ENCODE peak calls at places on chromosomes 7 and 10, in seven cellular contexts. C is GM12878, G is HCT116, L is H1, P is K562, W is HepG2, X is SK-N-SH. E is an unnamed sample.
A peak's percentile ranks its signal among the peaks of the same experiment; 100 is the strongest.

GRCh38 chr7:98211221-98211675 is at the start of gene BHLHA15:
- DNase-seq in C (no peak), G (no peak), L (no peak), P (peak; percentile 48), W (peak; percentile 24), X (peak; percentile 91), E (peak; percentile 60)

GRCh38 chr10:6464862-6465430 is 115.1 kb downstream of the PRKCQ start:
- DNase-seq in C (no peak), G (no peak), L (no peak), P (peak; percentile 74), W (no peak), X (no peak), E (no peak)

GRCh38 chr7:24653316-24654085 is 80.2 kb downstream of the PALS2 start:
- DNase-seq in C (no peak), G (no peak), L (no peak), P (no peak), W (no peak), X (no peak), E (peak; percentile 15)

GRCh38 chr10:71921319-71922027 is 42.7 kb upstream of the CHST3 start:
- DNase-seq in C (no peak), G (no peak), L (no peak), P (peak; percentile 47), W (no peak), X (peak; percentile 80), E (no peak)

GRCh38 chr7:107528461-107528860 is 35.3 kb downstream of the COG5 start:
- DNase-seq in C (no peak), G (no peak), L (no peak), P (no peak), W (peak; percentile 20), X (no peak), E (no peak)

GRCh38 chr10:99852481-99853213 is 70.2 kb downstream of the ABCC2 start:
- DNase-seq in C (no peak), G (no peak), L (no peak), P (no peak), W (no peak), X (no peak), E (no peak)

GRCh38 chr7:138980575-138981285 is 459 bp downstream of the KIAA1549 start:
- DNase-seq in C (no peak), G (no peak), L (peak; percentile 71), P (no peak), W (no peak), X (peak; percentile 51), E (no peak)

GRCh38 chr10:12391191-12391590 is 41.8 kb downstream of the CAMK1D start:
- DNase-seq in C (no peak), G (no peak), L (no peak), P (no peak), W (no peak), X (no peak), E (no peak)

GRCh38 chr7:18356195-18356645 is 139.3 kb upstream of the HDAC9 start:
- DNase-seq in C (no peak), G (peak; percentile 26), L (no peak), P (peak; percentile 12), W (peak; percentile 8), X (peak; percentile 34), E (peak; percentile 49)

GRCh38 chr10:115355162-115355760 is 262.1 kb downstream of the ATRNL1 start:
- DNase-seq in C (peak; percentile 15), G (peak; percentile 81), L (peak; percentile 49), P (peak; percentile 40), W (peak; percentile 63), X (peak; percentile 53), E (peak; percentile 47)

GRCh38 chr7:116863168-116863670 is 832 bp downstream of the CAPZA2 start:
- DNase-seq in C (no peak), G (no peak), L (peak; percentile 51), P (peak; percentile 54), W (peak; percentile 19), X (peak; percentile 69), E (no peak)

DNA sequence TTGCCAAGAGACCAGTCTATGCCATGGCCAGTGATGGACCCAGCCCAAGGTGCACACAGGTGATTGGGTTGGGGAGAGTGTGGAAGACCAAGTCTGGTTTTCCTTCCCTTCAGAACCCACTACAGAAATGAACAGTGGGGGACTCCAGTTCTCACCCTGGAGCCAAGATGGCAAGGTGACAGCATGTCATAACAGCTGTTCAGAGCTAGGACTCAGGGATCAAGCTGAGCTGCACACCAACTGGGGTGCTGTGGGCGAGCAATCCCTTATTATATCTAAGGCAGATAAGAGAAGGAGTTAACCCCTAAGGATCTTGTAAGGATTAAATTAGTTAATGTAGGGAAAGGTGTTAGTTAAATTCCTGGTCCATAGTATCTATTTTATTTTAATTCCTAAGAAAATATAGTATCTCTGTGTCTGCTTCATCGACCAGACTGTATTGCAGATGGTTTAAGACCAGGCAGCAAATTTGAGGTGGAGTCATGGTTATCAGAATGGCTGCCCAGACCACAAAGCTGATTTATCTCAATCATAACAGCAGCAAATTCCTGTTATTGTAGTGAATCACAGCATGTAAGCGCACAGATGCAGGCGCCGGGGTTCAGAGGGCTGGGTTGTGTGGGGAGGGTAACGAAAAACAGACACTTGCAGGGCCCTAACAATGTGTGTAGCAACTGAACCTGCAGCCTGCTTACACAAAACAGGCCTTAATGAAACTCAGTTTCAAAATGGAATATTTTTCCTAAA is 208.7 kb upstream of the ZNF32 start:
- DNase-seq in C (no peak), G (no peak), L (peak; percentile 19), P (no peak), W (no peak), X (peak; percentile 69), E (no peak)
- TF ChIP-seq JUND in C (no peak), G (no peak), L (no peak), P (no peak), W (no peak), X (peak; percentile 63), E (no peak)

DNA sequence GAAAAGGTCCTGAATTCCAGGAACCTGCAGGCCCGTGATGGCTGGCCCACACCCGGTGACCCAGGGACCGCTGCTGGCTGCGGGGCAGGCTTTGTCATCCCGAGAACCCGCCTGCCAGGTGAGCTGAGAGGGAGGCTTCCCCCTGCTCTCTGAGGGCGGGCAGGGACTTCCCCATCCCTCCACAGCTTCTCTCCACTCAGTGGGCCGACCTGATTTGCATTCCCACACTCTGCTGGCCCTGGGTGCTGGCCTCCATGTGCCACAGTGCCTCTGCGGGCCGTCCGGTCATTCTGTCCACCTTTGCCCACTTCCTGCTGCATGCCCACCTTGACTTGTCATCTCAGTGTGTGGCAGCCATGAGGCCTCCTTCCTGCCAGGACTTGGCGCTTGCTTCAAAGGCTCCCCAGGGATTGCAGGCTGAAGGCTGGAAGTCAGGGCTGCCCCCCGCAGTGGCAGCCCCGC is 35.3 kb downstream of the PALD1 start:
- DNase-seq in C (peak; percentile 51), G (no peak), L (peak; percentile 63), P (no peak), W (no peak), X (no peak), E (no peak)
- TF ChIP-seq JUND in C (peak; percentile 33), G (no peak), L (no peak), P (no peak), W (no peak), X (no peak), E (no peak)

GRCh38 chr10:92756233-92757065 is 66.7 kb downstream of the HHEX start:
- DNase-seq in C (peak; percentile 91), G (no peak), L (no peak), P (peak; percentile 92), W (peak; percentile 92), X (no peak), E (no peak)

GRCh38 chr10:92758594-92758993 is 68.8 kb downstream of the HHEX start:
- DNase-seq in C (no peak), G (no peak), L (no peak), P (no peak), W (peak; percentile 25), X (no peak), E (no peak)

GRCh38 chr10:92757720-92758119 is 68.0 kb downstream of the HHEX start:
- DNase-seq in C (no peak), G (no peak), L (no peak), P (peak; percentile 52), W (no peak), X (no peak), E (no peak)

GRCh38 chr10:92755725-92756124 is 66.0 kb downstream of the HHEX start:
- DNase-seq in C (no peak), G (no peak), L (no peak), P (no peak), W (no peak), X (no peak), E (no peak)

GRCh38 chr10:92757066-92757716 is 67.4 kb downstream of the HHEX start:
- DNase-seq in C (peak; percentile 75), G (peak; percentile 29), L (peak; percentile 54), P (peak; percentile 90), W (peak; percentile 72), X (no peak), E (peak; percentile 47)
- TF ChIP-seq JUND in C (no peak), G (no peak), L (no peak), P (no peak), W (no peak), X (no peak), E (no peak)

GRCh38 chr7:86953653-86954336 is 105.7 kb downstream of the ELAPOR2 start:
- DNase-seq in C (no peak), G (no peak), L (no peak), P (no peak), W (no peak), X (no peak), E (no peak)
- TF ChIP-seq JUND in C (no peak), G (no peak), L (no peak), P (no peak), W (no peak), X (no peak), E (no peak)

GRCh38 chr7:121167971-121168370 is 160.8 kb upstream of the WNT16 start:
- DNase-seq in C (no peak), G (no peak), L (no peak), P (no peak), W (no peak), X (no peak), E (no peak)
- TF ChIP-seq JUND in C (no peak), G (no peak), L (no peak), P (no peak), W (no peak), X (no peak), E (no peak)

GRCh38 chr10:102419561-102420442 is 834 bp upstream of the FBXL15 start:
- DNase-seq in C (no peak), G (no peak), L (peak; percentile 98), P (peak; percentile 83), W (peak; percentile 35), X (peak; percentile 92), E (peak; percentile 81)

GRCh38 chr10:102418612-102419560 is at the start of gene PSD:
- DNase-seq in C (no peak), G (no peak), L (peak; percentile 79), P (no peak), W (no peak), X (peak; percentile 94), E (no peak)

GRCh38 chr10:102420810-102421644 is at the start of gene FBXL15:
- DNase-seq in C (peak; percentile 89), G (peak; percentile 99), L (peak; percentile 98), P (peak; percentile 96), W (peak; percentile 95), X (peak; percentile 91), E (peak; percentile 98)

GRCh38 chr10:102421645-102422585 is 1.3 kb downstream of the FBXL15 start:
- DNase-seq in C (no peak), G (no peak), L (peak; percentile 64), P (peak; percentile 83), W (peak; percentile 28), X (peak; percentile 33), E (peak; percentile 71)

DNA sequence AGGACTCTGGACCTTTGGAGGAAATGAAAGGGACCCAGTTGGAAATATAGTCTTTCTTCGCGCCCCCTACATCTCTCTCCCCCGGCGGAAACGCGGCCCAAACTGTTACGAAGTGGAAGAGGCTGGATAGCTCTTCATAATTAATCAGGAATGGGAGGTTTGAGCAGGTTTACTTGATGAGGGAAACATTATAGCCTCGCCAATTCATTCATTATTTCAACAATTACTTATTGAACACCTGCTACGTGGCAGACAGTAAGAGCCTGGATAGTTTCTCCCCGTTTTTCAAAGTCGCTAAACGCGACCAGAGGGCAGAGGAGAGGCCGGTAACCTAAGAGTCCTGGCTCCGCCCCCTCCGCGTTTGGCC is 210 bp upstream of the FBXL15 start:
- DNase-seq in C (no peak), G (no peak), L (no peak), P (peak; percentile 91), W (no peak), X (peak; percentile 80), E (peak; percentile 96)
- TF ChIP-seq JUND in C (no peak), G (no peak), L (no peak), P (no peak), W (no peak), X (no peak), E (no peak)